ENCODE peak calls at places on chromosomes 6 and 20, in nine cellular contexts. C is right cardiac atrium, R is IMR-90, A is body of pancreas, P is spleen, K is HL-60, S is uterus, L is A549, D is left ventricle myocardium inferior. B is an unnamed sample.

GRCh38 chr20:49854190-49854875 is 41.7 kb downstream of the SLC9A8 start:
- DNase-seq in K (no peak), P (no peak), C (no peak), L (no peak), D (no peak), A (no peak), R (no peak), S (no peak), B (no peak)

GRCh38 chr20:8248051-8248450 is 116.0 kb downstream of the PLCB1 start:
- DNase-seq in S (no peak), C (no peak), P (no peak), K (no peak), L (no peak), R (no peak), A (no peak), D (no peak), B (no peak)

GRCh38 chr6:127446356-127446755 is 12.8 kb downstream of the KIAA0408 start:
- DNase-seq in A (no peak), K (no peak), L (no peak), C (no peak), S (no peak), D (no peak), P (peak; percentile 12), R (no peak), B (no peak)

GRCh38 chr20:61980647-61981583 is 84.8 kb downstream of the TAF4 start:
- DNase-seq in R (no peak), D (peak; percentile 46), K (peak; percentile 68), A (peak; percentile 87), C (peak; percentile 47), S (no peak), P (peak; percentile 76), L (peak; percentile 65), B (no peak)

GRCh38 chr20:48604936-48605335 is 222.9 kb downstream of the PREX1 start:
- DNase-seq in S (no peak), C (no peak), P (peak; percentile 6), L (no peak), A (no peak), K (no peak), D (no peak), R (no peak), B (no peak)

GRCh38 chr20:47276856-47277541 is 79.5 kb downstream of the ZMYND8 start:
- DNase-seq in P (no peak), S (peak; percentile 61), L (no peak), D (peak; percentile 73), A (peak; percentile 31), K (no peak), C (peak; percentile 70), R (peak; percentile 84), B (no peak)

GRCh38 chr6:157921685-157922367 is 59.8 kb upstream of the SYNJ2 start:
- DNase-seq in R (peak; percentile 49), L (no peak), D (no peak), P (no peak), A (no peak), K (no peak), S (no peak), C (peak; percentile 33), B (no peak)

GRCh38 chr6:43896474-43896873 is 126.5 kb downstream of the VEGFA start:
- DNase-seq in C (no peak), R (no peak), A (no peak), K (no peak), P (no peak), D (no peak), L (no peak), S (no peak), B (no peak)

GRCh38 chr20:56628873-56629463 is at the start of gene TFAP2C:
- DNase-seq in C (peak; percentile 72), L (peak; percentile 84), P (no peak), A (peak; percentile 86), R (no peak), D (peak; percentile 59), S (peak; percentile 30), K (no peak), B (no peak)

GRCh38 chr20:43409041-43409913 is 48.4 kb upstream of the SRSF6 start:
- DNase-seq in K (peak; percentile 20), A (no peak), D (no peak), S (no peak), P (no peak), L (peak; percentile 48), R (peak; percentile 52), C (no peak), B (no peak)

GRCh38 chr6:138545621-138545980 is 46.3 kb upstream of the NHSL1 start:
- DNase-seq in P (no peak), L (no peak), C (peak; percentile 85), S (peak; percentile 18), R (peak; percentile 31), A (peak; percentile 51), K (no peak), D (peak; percentile 84), B (no peak)

GRCh38 chr20:62983210-62983609 is 23.6 kb downstream of the BHLHE23 start:
- DNase-seq in R (no peak), K (no peak), D (no peak), S (no peak), P (no peak), A (no peak), C (no peak), L (no peak), B (no peak)
- H3K27ac ChIP-seq in R (no peak overlapping the region), K (no peak overlapping the region), D (no peak overlapping the region), S (no peak overlapping the region), P (no peak overlapping the region), A (no peak overlapping the region), C (no peak overlapping the region), L (no peak overlapping the region), B (no peak overlapping the region)

GRCh38 chr20:38804243-38804642 is 1.3 kb upstream of the PPP1R16B start:
- DNase-seq in K (no peak), A (no peak), R (no peak), P (no peak), D (no peak), L (no peak), C (no peak), S (no peak), B (no peak)
- H3K27ac ChIP-seq in K (no peak overlapping the region), A (no peak overlapping the region), R (no peak overlapping the region), P (peak overlapping the region; percentile 92), D (peak overlapping the region; percentile 91), L (no peak overlapping the region), C (peak overlapping the region; percentile 64), S (peak overlapping the region; percentile 71), B (peak overlapping the region; percentile 70)

GRCh38 chr6:149467265-149467664 is 17.5 kb downstream of the ZC3H12D start:
- DNase-seq in P (peak; percentile 41), K (no peak), C (no peak), R (no peak), A (no peak), D (no peak), S (no peak), L (no peak), B (no peak)
- H3K27ac ChIP-seq in P (peak overlapping the region; percentile 75), K (no peak overlapping the region), C (no peak overlapping the region), R (no peak overlapping the region), A (no peak overlapping the region), D (no peak overlapping the region), S (no peak overlapping the region), L (no peak overlapping the region), B (no peak overlapping the region)

GRCh38 chr6:162709431-162709830 is 18.1 kb downstream of the PRKN start:
- DNase-seq in S (no peak), C (no peak), A (no peak), P (no peak), R (no peak), D (no peak), K (no peak), L (no peak), B (no peak)

GRCh38 chr6:162710438-162710837 is 17.1 kb downstream of the PRKN start:
- DNase-seq in K (no peak), S (no peak), R (no peak), D (no peak), P (no peak), L (no peak), C (no peak), A (no peak), B (no peak)

GRCh38 chr6:162711376-162711775 is 16.2 kb downstream of the PRKN start:
- DNase-seq in C (no peak), P (no peak), D (no peak), A (no peak), L (no peak), K (peak; percentile 17), R (no peak), S (no peak), B (no peak)

GRCh38 chr6:162710936-162711335 is 16.6 kb downstream of the PRKN start:
- DNase-seq in L (no peak), A (no peak), K (no peak), D (no peak), R (no peak), S (no peak), P (no peak), C (no peak), B (no peak)

GRCh38 chr6:162708971-162709370 is 18.6 kb downstream of the PRKN start:
- DNase-seq in A (no peak), P (no peak), L (no peak), S (no peak), C (no peak), D (no peak), K (no peak), R (no peak), B (no peak)
- H3K27ac ChIP-seq in A (no peak overlapping the region), P (no peak overlapping the region), L (no peak overlapping the region), S (no peak overlapping the region), C (no peak overlapping the region), D (no peak overlapping the region), K (no peak overlapping the region), R (no peak overlapping the region), B (no peak overlapping the region)